ENCODE peak calls at places on chromosomes 7 and 10, in seven cellular contexts. One of them, this sample, is unnamed.

GRCh38 chr10:83991986-83992753 is 147.1 kb upstream of the GHITM start:
- DNase-seq in astrocyte: no peak
- DNase-seq in HCT116: peak
- DNase-seq in endothelial cell of umbilical vein: peak
- DNase-seq in PC-3: no peak
- DNase-seq in fibroblast of lung: no peak
- DNase-seq in SK-N-SH: peak
- DNase-seq in this sample: peak

GRCh38 chr7:17774248-17774647 is 166.0 kb downstream of the SNX13 start:
- DNase-seq in SK-N-SH: no peak
- DNase-seq in endothelial cell of umbilical vein: no peak
- DNase-seq in fibroblast of lung: peak
- DNase-seq in astrocyte: peak
- DNase-seq in HCT116: no peak
- DNase-seq in PC-3: peak
- DNase-seq in this sample: no peak

GRCh38 chr10:79079490-79080355 is 11.0 kb downstream of the ZMIZ1 start:
- DNase-seq in PC-3: peak
- DNase-seq in SK-N-SH: no peak
- DNase-seq in endothelial cell of umbilical vein: peak
- DNase-seq in astrocyte: peak
- DNase-seq in fibroblast of lung: peak
- DNase-seq in HCT116: no peak
- DNase-seq in this sample: no peak

GRCh38 chr7:75637854-75638606 is 100.7 kb downstream of the HIP1 start:
- DNase-seq in HCT116: no peak
- DNase-seq in astrocyte: no peak
- DNase-seq in fibroblast of lung: no peak
- DNase-seq in endothelial cell of umbilical vein: no peak
- DNase-seq in PC-3: no peak
- DNase-seq in SK-N-SH: peak
- DNase-seq in this sample: no peak

GRCh38 chr10:13189946-13190345 is 28.6 kb downstream of the MCM10 start:
- DNase-seq in HCT116: no peak
- DNase-seq in astrocyte: no peak
- DNase-seq in PC-3: no peak
- DNase-seq in endothelial cell of umbilical vein: no peak
- DNase-seq in SK-N-SH: no peak
- DNase-seq in fibroblast of lung: peak
- DNase-seq in this sample: no peak

GRCh38 chr10:65360497-65360896 is 1565.3 kb upstream of the LRRTM3 start:
- DNase-seq in SK-N-SH: no peak
- DNase-seq in HCT116: no peak
- DNase-seq in endothelial cell of umbilical vein: no peak
- DNase-seq in PC-3: no peak
- DNase-seq in astrocyte: no peak
- DNase-seq in fibroblast of lung: no peak
- DNase-seq in this sample: no peak

GRCh38 chr7:156655232-156655628 is 14.7 kb downstream of the RNF32 start:
- DNase-seq in astrocyte: no peak
- DNase-seq in endothelial cell of umbilical vein: no peak
- DNase-seq in HCT116: no peak
- DNase-seq in SK-N-SH: no peak
- DNase-seq in PC-3: no peak
- DNase-seq in fibroblast of lung: no peak
- DNase-seq in this sample: no peak

GRCh38 chr7:2008101-2008935 is 224.4 kb downstream of the MAD1L1 start:
- DNase-seq in endothelial cell of umbilical vein: no peak
- DNase-seq in SK-N-SH: no peak
- DNase-seq in PC-3: no peak
- DNase-seq in HCT116: no peak
- DNase-seq in fibroblast of lung: no peak
- DNase-seq in astrocyte: no peak
- DNase-seq in this sample: no peak

GRCh38 chr7:13903997-13904396 is 85.5 kb downstream of the ETV1 start:
- DNase-seq in HCT116: no peak
- DNase-seq in fibroblast of lung: peak
- DNase-seq in PC-3: no peak
- DNase-seq in astrocyte: peak
- DNase-seq in endothelial cell of umbilical vein: no peak
- DNase-seq in SK-N-SH: no peak
- DNase-seq in this sample: no peak

GRCh38 chr7:143299840-143300239 is 11.7 kb downstream of the CASP2 start:
- DNase-seq in endothelial cell of umbilical vein: peak
- DNase-seq in PC-3: peak
- DNase-seq in fibroblast of lung: no peak
- DNase-seq in SK-N-SH: peak
- DNase-seq in astrocyte: no peak
- DNase-seq in HCT116: peak
- DNase-seq in this sample: peak

GRCh38 chr7:71682841-71683341 is 550.9 kb downstream of the GALNT17 start:
- DNase-seq in fibroblast of lung: no peak
- DNase-seq in PC-3: no peak
- DNase-seq in SK-N-SH: no peak
- DNase-seq in endothelial cell of umbilical vein: no peak
- DNase-seq in HCT116: no peak
- DNase-seq in astrocyte: no peak
- DNase-seq in this sample: no peak

GRCh38 chr10:53899463-53899862 is 901.6 kb downstream of the PCDH15 start:
- DNase-seq in SK-N-SH: no peak
- DNase-seq in fibroblast of lung: no peak
- DNase-seq in astrocyte: no peak
- DNase-seq in HCT116: no peak
- DNase-seq in endothelial cell of umbilical vein: no peak
- DNase-seq in PC-3: no peak
- DNase-seq in this sample: no peak

GRCh38 chr7:157613575-157614322 is 276.9 kb downstream of the DNAJB6 start:
- DNase-seq in HCT116: no peak
- DNase-seq in endothelial cell of umbilical vein: no peak
- DNase-seq in astrocyte: no peak
- DNase-seq in SK-N-SH: no peak
- DNase-seq in PC-3: peak
- DNase-seq in fibroblast of lung: no peak
- DNase-seq in this sample: no peak

GRCh38 chr7:128915841-128916642 is 5.5 kb upstream of the KCP start:
- DNase-seq in endothelial cell of umbilical vein: no peak
- DNase-seq in fibroblast of lung: no peak
- DNase-seq in astrocyte: no peak
- DNase-seq in SK-N-SH: peak
- DNase-seq in HCT116: no peak
- DNase-seq in PC-3: no peak
- DNase-seq in this sample: no peak

GRCh38 chr10:73906524-73907447 is 4.1 kb upstream of the PLAU start:
- DNase-seq in endothelial cell of umbilical vein: peak
- DNase-seq in PC-3: peak
- DNase-seq in fibroblast of lung: peak
- DNase-seq in astrocyte: peak
- DNase-seq in HCT116: peak
- DNase-seq in SK-N-SH: no peak
- DNase-seq in this sample: no peak

DNA sequence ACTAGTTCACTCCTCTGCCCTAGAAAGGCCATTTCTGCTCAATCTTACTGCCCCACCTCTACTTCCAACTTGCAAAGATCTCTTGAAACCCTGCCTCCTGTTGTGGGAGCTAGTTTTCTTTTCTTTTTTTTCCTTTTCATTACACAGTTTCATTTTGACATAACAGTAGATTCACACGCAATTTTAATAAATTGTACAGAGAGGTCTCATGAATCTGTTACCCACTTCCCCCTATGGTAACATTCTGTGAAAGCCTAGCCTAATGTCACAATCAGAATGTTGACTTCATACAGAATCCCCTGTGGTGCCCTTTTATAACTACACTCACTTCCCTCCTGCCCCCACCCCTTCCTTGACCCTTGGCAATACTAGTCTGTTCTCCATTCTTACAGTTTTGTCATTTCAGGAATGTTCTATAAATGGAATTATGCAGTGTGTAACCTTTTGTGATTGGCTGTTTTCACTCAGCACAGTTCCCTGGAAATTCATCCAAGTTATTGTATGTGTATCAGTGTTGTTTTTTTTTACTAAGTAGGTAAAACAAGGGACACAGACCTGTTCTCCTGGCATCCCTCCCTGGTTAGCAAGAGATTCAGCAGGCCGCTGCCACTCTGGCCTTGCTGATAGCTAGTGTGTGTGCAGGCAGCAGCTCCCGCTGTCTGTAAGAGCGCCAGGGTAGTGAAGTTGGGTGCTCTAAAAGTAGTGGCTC is 21.5 kb downstream of the CHST3 start:
- DNase-seq in fibroblast of lung: peak
- DNase-seq in HCT116: no peak
- DNase-seq in SK-N-SH: no peak
- DNase-seq in endothelial cell of umbilical vein: peak
- DNase-seq in astrocyte: peak
- DNase-seq in PC-3: no peak
- DNase-seq in this sample: no peak
- H3K9ac ChIP-seq in fibroblast of lung: no peak
- H3K9ac ChIP-seq in HCT116: no peak
- H3K9ac ChIP-seq in SK-N-SH: no peak
- H3K9ac ChIP-seq in endothelial cell of umbilical vein: no peak
- H3K9ac ChIP-seq in astrocyte: no peak
- H3K9ac ChIP-seq in PC-3: no peak
- H3K9ac ChIP-seq in this sample: no peak

DNA sequence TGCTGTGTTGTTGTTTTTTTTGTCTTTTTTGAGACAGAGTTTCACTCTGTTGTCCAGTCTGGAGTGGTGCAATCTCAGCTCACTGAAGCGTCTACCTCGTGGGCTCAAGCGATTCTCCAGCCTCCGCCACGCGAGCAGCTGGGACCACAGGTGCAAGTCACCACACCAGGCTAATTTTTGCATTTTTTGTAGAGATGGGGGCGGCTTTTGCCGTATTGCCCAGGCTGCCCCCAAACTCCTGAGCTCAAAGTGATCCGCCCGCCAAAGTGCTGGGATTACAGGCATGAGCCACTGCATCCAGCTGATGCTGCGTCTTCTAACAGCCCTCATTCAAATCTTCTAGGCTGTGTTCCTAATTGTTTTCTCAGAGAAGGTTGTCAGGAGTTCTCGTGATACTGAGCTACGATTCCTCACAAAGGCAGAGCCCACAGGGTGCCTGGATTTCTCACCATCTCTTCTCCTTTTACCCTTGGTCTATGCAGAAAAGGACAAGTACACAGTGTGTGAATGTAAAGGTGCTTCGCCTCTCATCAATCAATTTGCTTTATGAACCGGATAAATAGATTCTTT is 247.2 kb upstream of the PTN start:
- DNase-seq in endothelial cell of umbilical vein: no peak
- DNase-seq in astrocyte: no peak
- DNase-seq in fibroblast of lung: no peak
- DNase-seq in SK-N-SH: no peak
- DNase-seq in PC-3: no peak
- DNase-seq in HCT116: no peak
- DNase-seq in this sample: no peak
- H3K4me2 ChIP-seq in endothelial cell of umbilical vein: no peak
- H3K4me2 ChIP-seq in astrocyte: peak
- H3K4me2 ChIP-seq in fibroblast of lung: no peak
- H3K4me2 ChIP-seq in SK-N-SH: no peak
- H3K4me2 ChIP-seq in PC-3: no peak
- H3K4me2 ChIP-seq in HCT116: no peak
- H3K4me2 ChIP-seq in this sample: no peak

DNA sequence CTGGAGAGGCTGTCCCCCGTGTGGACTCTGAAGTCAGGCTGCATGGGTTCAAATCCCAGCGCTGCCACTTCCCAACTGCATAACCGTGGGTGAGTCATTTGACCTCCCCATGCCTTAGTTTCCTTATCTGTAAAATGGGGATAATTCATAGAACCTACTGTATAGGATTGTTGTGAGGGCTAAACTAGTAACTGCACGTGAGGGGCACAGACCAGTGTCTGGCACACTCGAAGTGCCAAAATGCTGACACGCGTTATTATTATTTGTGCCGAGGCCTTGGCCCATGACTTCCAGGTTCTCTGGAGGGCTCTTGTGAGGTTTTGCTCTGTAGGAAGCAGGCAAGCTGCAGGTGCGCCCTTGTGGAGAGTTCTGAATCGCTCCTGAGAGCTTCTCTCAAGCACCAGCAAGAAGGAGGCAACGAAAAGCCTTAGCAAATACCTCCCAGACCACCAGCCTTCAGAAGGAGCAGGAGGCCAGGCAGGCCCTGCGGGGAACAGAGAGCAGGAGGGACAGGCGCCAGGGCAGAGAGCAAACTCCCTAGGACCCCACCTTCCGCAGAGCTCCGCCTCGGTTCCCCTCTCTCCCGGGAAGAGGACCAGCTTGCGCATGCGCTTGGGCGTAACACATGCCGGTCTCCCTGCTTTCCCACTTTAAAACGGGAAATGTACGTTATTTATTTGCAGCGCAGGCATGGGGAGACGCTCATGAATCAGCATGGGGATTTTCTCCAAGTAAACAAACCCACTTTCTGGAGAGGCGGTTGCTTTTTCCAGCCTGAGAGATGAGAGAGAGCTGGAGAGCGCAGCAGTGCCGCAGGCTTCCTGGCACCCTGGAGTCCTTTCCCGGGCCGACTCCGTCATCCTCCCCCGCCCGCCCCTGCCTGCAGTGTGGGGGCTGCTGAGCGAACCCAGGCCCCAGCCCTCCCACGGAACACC is 39.6 kb downstream of the SORCS3 start:
- DNase-seq in PC-3: no peak
- DNase-seq in endothelial cell of umbilical vein: no peak
- DNase-seq in astrocyte: no peak
- DNase-seq in SK-N-SH: peak
- DNase-seq in HCT116: no peak
- DNase-seq in fibroblast of lung: no peak
- DNase-seq in this sample: no peak
- H3K9ac ChIP-seq in PC-3: no peak
- H3K9ac ChIP-seq in endothelial cell of umbilical vein: no peak
- H3K9ac ChIP-seq in astrocyte: peak
- H3K9ac ChIP-seq in SK-N-SH: no peak
- H3K9ac ChIP-seq in HCT116: no peak
- H3K9ac ChIP-seq in fibroblast of lung: no peak
- H3K9ac ChIP-seq in this sample: no peak

GRCh38 chr10:59176241-59177030 is at the start of gene PHYHIPL:
- DNase-seq in SK-N-SH: peak
- DNase-seq in astrocyte: no peak
- DNase-seq in HCT116: no peak
- DNase-seq in fibroblast of lung: no peak
- DNase-seq in endothelial cell of umbilical vein: no peak
- DNase-seq in PC-3: no peak
- DNase-seq in this sample: no peak
- H3K4me2 ChIP-seq in SK-N-SH: peak
- H3K4me2 ChIP-seq in astrocyte: peak
- H3K4me2 ChIP-seq in HCT116: no peak
- H3K4me2 ChIP-seq in fibroblast of lung: peak
- H3K4me2 ChIP-seq in endothelial cell of umbilical vein: no peak
- H3K4me2 ChIP-seq in PC-3: no peak
- H3K4me2 ChIP-seq in this sample: no peak